ENCODE peak calls at places on chromosomes 1 and 21, in four cellular contexts. O is suprapubic skin, J is GM23248, E is AG04450. X is an unnamed sample.

GRCh38 chr1:40224040-40224439 is 23.7 kb upstream of the TMCO2 start:
- DNase-seq in E (no peak), O (no peak), J (no peak), X (no peak)

GRCh38 chr1:234731371-234732085 is 121.5 kb upstream of the IRF2BP2 start:
- DNase-seq in O (peak), E (peak), J (peak), X (no peak)

GRCh38 chr21:35614412-35614901 is 445.9 kb downstream of the SETD4 start:
- DNase-seq in O (no peak), E (no peak), J (peak), X (no peak)

GRCh38 chr1:214718724-214719123 is 115.7 kb downstream of the CENPF start:
- DNase-seq in E (peak), O (no peak), J (peak), X (no peak)

GRCh38 chr1:3767328-3767925 is 5.1 kb upstream of the SMIM1 start:
- DNase-seq in J (no peak), E (no peak), O (peak), X (no peak)

GRCh38 chr21:19899645-19900044 is 1098.6 kb upstream of the NCAM2 start:
- DNase-seq in E (no peak), O (no peak), J (no peak), X (no peak)

GRCh38 chr1:241990040-241990439 is 8.9 kb downstream of the MAP1LC3C start:
- DNase-seq in E (peak), J (peak), O (peak), X (peak)

GRCh38 chr1:23110391-23110790 is 58.3 kb downstream of the LUZP1 start:
- DNase-seq in E (no peak), J (no peak), O (no peak), X (no peak)

GRCh38 chr1:42142894-42143675 is 10.1 kb upstream of the GUCA2B start:
- DNase-seq in O (no peak), J (no peak), E (no peak), X (no peak)

GRCh38 chr1:116318897-116319296 is 54.1 kb upstream of the ATP1A1 start:
- DNase-seq in O (no peak), E (no peak), J (no peak), X (no peak)

GRCh38 chr1:29303201-29304024 is 67.1 kb downstream of the PTPRU start:
- DNase-seq in O (no peak), E (no peak), J (no peak), X (no peak)

GRCh38 chr1:41659159-41659495 is 174.6 kb upstream of the EDN2 start:
- DNase-seq in E (no peak), O (no peak), J (no peak), X (no peak)

GRCh38 chr1:109466440-109467300 is at the start of gene SYPL2:
- DNase-seq in O (no peak), J (peak), E (no peak), X (peak)

GRCh38 chr1:236845830-236846229 is 50.7 kb downstream of the MTR start:
- DNase-seq in E (no peak), J (no peak), O (no peak), X (no peak)

GRCh38 chr1:231442735-231443134 is 20.6 kb upstream of the EGLN1 start:
- DNase-seq in O (no peak), J (peak), E (no peak), X (no peak)

GRCh38 chr1:201026234-201026633 is 2.7 kb upstream of the KIF21B start:
- DNase-seq in O (no peak), E (no peak), J (no peak), X (no peak)

GRCh38 chr1:25435315-25436103 is 4.8 kb downstream of the MACO1 start:
- DNase-seq in J (no peak), O (no peak), E (no peak), X (no peak)

GRCh38 chr1:200916681-200917080 is 22.0 kb downstream of the INAVA start:
- DNase-seq in O (no peak), J (no peak), E (no peak), X (no peak)

GRCh38 chr1:150176593-150176992 is 26.9 kb downstream of the PLEKHO1 start:
- DNase-seq in O (no peak), J (no peak), E (no peak), X (no peak)

GRCh38 chr1:41286992-41287391 is 44.9 kb upstream of the SCMH1 start:
- DNase-seq in E (no peak), J (no peak), O (no peak), X (no peak)

GRCh38 chr21:26925636-26926035 is 41.3 kb downstream of the ADAMTS5 start:
- DNase-seq in O (no peak), J (no peak), E (no peak), X (no peak)

GRCh38 chr21:32256873-32257620 is 21.8 kb downstream of the MIS18A start:
- DNase-seq in E (peak), J (peak), O (peak), X (peak)
- H3K27ac ChIP-seq in E (no peak), J (peak), O (no peak), X (no peak)

GRCh38 chr1:227947678-227948492 is at the start of gene WNT9A:
- DNase-seq in O (peak), J (peak), E (no peak), X (no peak)

GRCh38 chr1:227947425-227947677 is 381 bp downstream of the WNT9A start:
- DNase-seq in J (peak), O (no peak), E (no peak), X (no peak)

GRCh38 chr1:227949341-227949921 is 1.7 kb upstream of the WNT9A start:
- DNase-seq in J (no peak), E (no peak), O (peak), X (no peak)

GRCh38 chr1:227949954-227950734 is 2.4 kb upstream of the WNT9A start:
- DNase-seq in J (no peak), O (peak), E (no peak), X (no peak)

DNA sequence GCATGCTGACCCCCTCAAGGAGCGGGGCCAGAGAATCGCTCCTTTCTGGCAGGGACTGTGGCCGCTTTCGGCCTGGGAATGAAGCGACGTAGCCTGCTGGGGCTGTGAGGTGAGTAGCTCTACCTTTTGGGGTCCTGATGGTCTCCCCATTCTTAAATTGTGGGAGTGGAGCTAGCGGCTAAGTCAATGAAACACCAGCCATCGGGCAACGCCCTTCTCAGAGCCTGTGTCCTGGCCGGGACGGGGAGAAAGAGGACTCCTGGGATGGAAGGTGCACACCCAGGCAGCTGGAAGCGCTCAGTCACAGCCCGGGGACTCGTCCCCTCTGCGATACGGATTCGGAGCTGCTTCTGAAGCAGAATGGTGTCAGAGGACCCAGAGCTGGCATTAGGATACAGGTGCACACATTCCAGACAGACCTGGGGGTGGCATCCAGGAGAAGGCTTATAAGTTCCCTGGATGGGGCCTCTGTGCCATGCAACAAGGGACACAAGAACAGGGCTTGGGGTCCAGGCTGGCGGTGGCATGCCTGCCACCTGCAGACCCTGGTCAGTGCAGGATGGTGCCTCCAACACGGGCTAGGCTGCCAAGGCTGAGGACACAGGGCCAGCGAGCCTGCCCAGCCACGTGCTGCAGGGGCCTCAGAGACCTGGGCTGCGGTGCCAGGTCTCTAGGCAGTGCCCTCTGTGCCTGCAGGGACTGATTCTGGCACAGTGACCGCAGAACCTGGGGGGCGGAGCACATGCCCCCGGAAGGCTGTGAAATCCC is 945 bp upstream of the WNT9A start:
- DNase-seq in E (no peak), O (peak), J (peak), X (no peak)
- H3K27ac ChIP-seq in E (no peak), O (no peak), J (no peak), X (no peak)

GRCh38 chr1:220711086-220711809 is 21.1 kb downstream of the C1orf115 start:
- DNase-seq in O (no peak), E (no peak), J (no peak), X (no peak)
- H3K27ac ChIP-seq in O (peak), E (no peak), J (no peak), X (no peak)

DNA sequence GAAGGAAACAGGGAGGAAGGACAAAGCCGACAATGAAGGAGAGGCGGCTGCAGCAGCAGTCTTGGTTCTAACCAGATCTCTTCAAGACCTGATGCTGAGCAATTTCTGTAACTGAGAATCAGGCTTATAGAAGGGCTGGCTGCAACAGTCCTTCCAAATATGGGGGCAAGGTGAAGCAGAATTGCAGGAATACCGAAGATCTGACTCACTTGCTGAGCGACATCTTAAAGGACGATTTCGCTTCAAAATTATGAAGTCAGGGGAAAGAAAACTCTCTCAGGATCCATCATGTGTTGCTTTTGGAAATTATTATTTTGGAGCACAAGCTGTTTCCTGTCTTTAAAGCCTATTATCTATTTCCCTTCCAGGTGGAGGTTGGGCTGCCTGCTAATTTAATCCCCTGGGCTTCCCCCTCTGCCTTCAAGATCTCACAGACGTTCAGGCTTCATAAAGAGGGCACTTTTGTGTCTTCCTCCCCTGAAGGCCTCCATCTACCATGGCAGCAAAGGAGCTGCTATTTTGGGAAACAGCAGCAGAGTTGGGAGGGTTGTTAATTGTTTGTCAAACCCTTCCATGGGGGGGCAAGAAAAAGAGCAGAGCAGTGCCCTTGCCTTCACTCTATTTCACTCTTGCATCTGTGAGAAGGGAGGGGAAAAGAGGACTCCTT is 10.8 kb upstream of the IER5 start:
- DNase-seq in O (no peak), E (peak), J (no peak), X (no peak)
- H3K27ac ChIP-seq in O (no peak), E (peak), J (peak), X (no peak)

GRCh38 chr1:44696789-44697188 is 22.3 kb downstream of the ARMH1 start:
- DNase-seq in E (no peak), O (no peak), J (no peak), X (no peak)
- H3K27ac ChIP-seq in E (no peak), O (no peak), J (no peak), X (no peak)